ENCODE peak calls at places on chromosomes 6 and 20, in five cellular contexts. M is stimulated activated CD4-positive, alpha-beta T cell treated with anti-CD3 and anti-CD28 coated beads, Interleukin-2, amount 100 ng/mL, for 48 hours; F is HS-27A; D is foreskin fibroblast; O is NCI-H2081. I is an unnamed sample.

GRCh38 chr20:672975-673604 is 2.5 kb downstream of the SCRT2 start:
- DNase-seq in M (no peak), F (no peak), D (no peak), O (no peak), I (no peak)

GRCh38 chr6:108294297-108294786 is 512 bp upstream of the AFG1L start:
- DNase-seq in M (no peak), F (no peak), D (no peak), O (no peak), I (no peak)

GRCh38 chr6:158418501-158418900 is 106.2 kb downstream of the TULP4 start:
- DNase-seq in M (no peak), F (no peak), D (peak; percentile 43), O (no peak), I (no peak)

GRCh38 chr20:23605867-23606651 is at the start of gene CST9:
- DNase-seq in M (no peak), F (no peak), D (no peak), O (no peak), I (no peak)

GRCh38 chr6:119594907-119595306 is 245.3 kb upstream of the MAN1A1 start:
- DNase-seq in M (no peak), F (no peak), D (no peak), O (no peak), I (no peak)

GRCh38 chr20:20664795-20665194 is 47.6 kb downstream of the RALGAPA2 start:
- DNase-seq in M (no peak), F (no peak), D (peak; percentile 4), O (peak; percentile 34), I (peak; percentile 70)

GRCh38 chr6:109447087-109447486 is 6.6 kb downstream of the SMPD2 start:
- DNase-seq in M (no peak), F (no peak), D (no peak), O (no peak), I (no peak)

GRCh38 chr20:42836339-42836738 is 353.4 kb downstream of the PTPRT start:
- DNase-seq in M (no peak), F (no peak), D (no peak), O (no peak), I (no peak)

GRCh38 chr6:38784506-38785235 is 69.6 kb downstream of the DNAH8 start:
- DNase-seq in M (no peak), F (peak; percentile 78), D (no peak), O (no peak), I (no peak)

I was measured in A673.